ENCODE peak calls at places on chromosomes 13 and 19, in nine cellular contexts. One of them, this sample, is unnamed.

GRCh38 chr19:39133431-39134270 is 8.1 kb downstream of the PAK4 start:
- DNase-seq in GM23248: no peak
- DNase-seq in fibroblast of villous mesenchyme: no peak
- DNase-seq in WERI-Rb-1: peak
- DNase-seq in cardiac muscle cell: peak
- DNase-seq in lower leg skin: no peak
- DNase-seq in tibial artery: no peak
- DNase-seq in endothelial cell of umbilical vein: no peak
- DNase-seq in small intestine: peak
- DNase-seq in this sample: no peak

GRCh38 chr13:71798723-71799122 is 68.3 kb downstream of the DACH1 start:
- DNase-seq in lower leg skin: no peak
- DNase-seq in GM23248: no peak
- DNase-seq in cardiac muscle cell: no peak
- DNase-seq in small intestine: no peak
- DNase-seq in tibial artery: no peak
- DNase-seq in fibroblast of villous mesenchyme: no peak
- DNase-seq in endothelial cell of umbilical vein: no peak
- DNase-seq in WERI-Rb-1: no peak
- DNase-seq in this sample: no peak

GRCh38 chr19:3094638-3095374 is 644 bp downstream of the GNA11 start:
- DNase-seq in WERI-Rb-1: no peak
- DNase-seq in tibial artery: no peak
- DNase-seq in GM23248: peak
- DNase-seq in endothelial cell of umbilical vein: no peak
- DNase-seq in cardiac muscle cell: peak
- DNase-seq in small intestine: no peak
- DNase-seq in lower leg skin: no peak
- DNase-seq in fibroblast of villous mesenchyme: peak
- DNase-seq in this sample: peak

GRCh38 chr13:31951215-31951678 is 80.3 kb upstream of the FRY start:
- DNase-seq in lower leg skin: peak
- DNase-seq in small intestine: peak
- DNase-seq in cardiac muscle cell: peak
- DNase-seq in WERI-Rb-1: peak
- DNase-seq in tibial artery: peak
- DNase-seq in endothelial cell of umbilical vein: no peak
- DNase-seq in GM23248: peak
- DNase-seq in fibroblast of villous mesenchyme: no peak
- DNase-seq in this sample: peak

GRCh38 chr19:6261883-6262282 is 17.9 kb downstream of the MLLT1 start:
- DNase-seq in small intestine: no peak
- DNase-seq in WERI-Rb-1: no peak
- DNase-seq in cardiac muscle cell: no peak
- DNase-seq in lower leg skin: no peak
- DNase-seq in endothelial cell of umbilical vein: no peak
- DNase-seq in GM23248: no peak
- DNase-seq in tibial artery: no peak
- DNase-seq in fibroblast of villous mesenchyme: no peak
- DNase-seq in this sample: no peak

GRCh38 chr19:4414144-4414799 is 11.8 kb downstream of the CHAF1A start:
- DNase-seq in tibial artery: no peak
- DNase-seq in small intestine: peak
- DNase-seq in lower leg skin: no peak
- DNase-seq in fibroblast of villous mesenchyme: peak
- DNase-seq in cardiac muscle cell: no peak
- DNase-seq in endothelial cell of umbilical vein: no peak
- DNase-seq in GM23248: peak
- DNase-seq in WERI-Rb-1: no peak
- DNase-seq in this sample: peak

GRCh38 chr19:55406869-55407624 is 541 bp downstream of the UBE2S start:
- DNase-seq in lower leg skin: no peak
- DNase-seq in GM23248: peak
- DNase-seq in endothelial cell of umbilical vein: peak
- DNase-seq in fibroblast of villous mesenchyme: peak
- DNase-seq in WERI-Rb-1: no peak
- DNase-seq in cardiac muscle cell: peak
- DNase-seq in tibial artery: peak
- DNase-seq in small intestine: peak
- DNase-seq in this sample: peak

GRCh38 chr13:55244991-55245644 is 1895.6 kb upstream of the PRR20A start:
- DNase-seq in cardiac muscle cell: peak
- DNase-seq in small intestine: no peak
- DNase-seq in endothelial cell of umbilical vein: no peak
- DNase-seq in lower leg skin: no peak
- DNase-seq in GM23248: no peak
- DNase-seq in WERI-Rb-1: peak
- DNase-seq in fibroblast of villous mesenchyme: no peak
- DNase-seq in tibial artery: no peak
- DNase-seq in this sample: peak

GRCh38 chr13:95500136-95500718 is 52.3 kb upstream of the CLDN10 start:
- DNase-seq in small intestine: no peak
- DNase-seq in WERI-Rb-1: no peak
- DNase-seq in lower leg skin: no peak
- DNase-seq in endothelial cell of umbilical vein: no peak
- DNase-seq in fibroblast of villous mesenchyme: no peak
- DNase-seq in tibial artery: no peak
- DNase-seq in GM23248: no peak
- DNase-seq in cardiac muscle cell: no peak
- DNase-seq in this sample: no peak

GRCh38 chr19:55809381-55810058 is 22.3 kb downstream of the NLRP11 start:
- DNase-seq in WERI-Rb-1: peak
- DNase-seq in endothelial cell of umbilical vein: peak
- DNase-seq in lower leg skin: no peak
- DNase-seq in fibroblast of villous mesenchyme: peak
- DNase-seq in cardiac muscle cell: no peak
- DNase-seq in GM23248: peak
- DNase-seq in small intestine: peak
- DNase-seq in tibial artery: no peak
- DNase-seq in this sample: peak

GRCh38 chr13:44470623-44471562 is 97.3 kb downstream of the SERP2 start:
- DNase-seq in endothelial cell of umbilical vein: peak
- DNase-seq in WERI-Rb-1: no peak
- DNase-seq in cardiac muscle cell: peak
- DNase-seq in GM23248: peak
- DNase-seq in fibroblast of villous mesenchyme: peak
- DNase-seq in small intestine: peak
- DNase-seq in lower leg skin: no peak
- DNase-seq in tibial artery: no peak
- DNase-seq in this sample: peak

GRCh38 chr19:39196860-39197562 is at the start of gene NCCRP1:
- DNase-seq in lower leg skin: no peak
- DNase-seq in fibroblast of villous mesenchyme: no peak
- DNase-seq in endothelial cell of umbilical vein: no peak
- DNase-seq in GM23248: no peak
- DNase-seq in small intestine: no peak
- DNase-seq in tibial artery: no peak
- DNase-seq in WERI-Rb-1: peak
- DNase-seq in cardiac muscle cell: peak
- DNase-seq in this sample: no peak

GRCh38 chr19:46297700-46298476 is 1.0 kb downstream of the HIF3A start:
- DNase-seq in tibial artery: peak
- DNase-seq in cardiac muscle cell: no peak
- DNase-seq in WERI-Rb-1: no peak
- DNase-seq in fibroblast of villous mesenchyme: peak
- DNase-seq in small intestine: peak
- DNase-seq in GM23248: no peak
- DNase-seq in lower leg skin: peak
- DNase-seq in endothelial cell of umbilical vein: peak
- DNase-seq in this sample: peak

DNA sequence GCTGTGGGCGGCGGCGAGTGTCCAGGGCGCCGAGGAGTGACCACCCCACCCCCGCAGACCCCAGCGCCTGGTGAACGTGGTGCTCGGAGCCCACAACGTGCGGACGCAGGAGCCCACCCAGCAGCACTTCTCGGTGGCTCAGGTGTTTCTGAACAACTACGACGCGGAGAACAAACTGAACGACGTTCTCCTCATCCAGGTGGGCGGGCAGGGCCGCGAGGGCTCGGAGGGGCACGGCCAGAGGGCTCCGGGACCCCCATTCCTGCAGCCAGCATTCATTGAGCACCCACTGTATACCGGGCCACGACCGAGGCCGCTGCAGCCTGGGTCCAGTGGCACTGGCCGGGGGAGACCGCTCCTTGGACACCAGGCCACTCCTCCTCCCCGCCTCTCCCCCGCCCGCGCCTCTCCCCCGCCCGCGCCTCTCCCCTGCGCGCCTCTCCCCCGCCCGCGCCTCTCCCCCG is 3.1 kb downstream of the PRTN3 start:
- DNase-seq in small intestine: no peak
- DNase-seq in WERI-Rb-1: no peak
- DNase-seq in cardiac muscle cell: no peak
- DNase-seq in lower leg skin: no peak
- DNase-seq in tibial artery: no peak
- DNase-seq in fibroblast of villous mesenchyme: no peak
- DNase-seq in GM23248: no peak
- DNase-seq in endothelial cell of umbilical vein: no peak
- DNase-seq in this sample: no peak
- H3K4me3 ChIP-seq in small intestine: no peak
- H3K4me3 ChIP-seq in WERI-Rb-1: peak
- H3K4me3 ChIP-seq in cardiac muscle cell: peak
- H3K4me3 ChIP-seq in lower leg skin: no peak
- H3K4me3 ChIP-seq in tibial artery: no peak
- H3K4me3 ChIP-seq in fibroblast of villous mesenchyme: no peak
- H3K4me3 ChIP-seq in GM23248: no peak
- H3K4me3 ChIP-seq in endothelial cell of umbilical vein: no peak
- H3K4me3 ChIP-seq in this sample: no peak

GRCh38 chr19:41505105-41505504 is 62.1 kb downstream of the ERICH4 start:
- DNase-seq in WERI-Rb-1: no peak
- DNase-seq in fibroblast of villous mesenchyme: no peak
- DNase-seq in GM23248: no peak
- DNase-seq in lower leg skin: no peak
- DNase-seq in small intestine: no peak
- DNase-seq in tibial artery: no peak
- DNase-seq in endothelial cell of umbilical vein: no peak
- DNase-seq in cardiac muscle cell: no peak
- DNase-seq in this sample: no peak

GRCh38 chr19:41501854-41502253 is 58.9 kb downstream of the ERICH4 start:
- DNase-seq in fibroblast of villous mesenchyme: no peak
- DNase-seq in cardiac muscle cell: no peak
- DNase-seq in endothelial cell of umbilical vein: no peak
- DNase-seq in lower leg skin: no peak
- DNase-seq in small intestine: no peak
- DNase-seq in WERI-Rb-1: no peak
- DNase-seq in GM23248: no peak
- DNase-seq in tibial artery: no peak
- DNase-seq in this sample: no peak

GRCh38 chr19:41495589-41495988 is 52.6 kb downstream of the ERICH4 start:
- DNase-seq in GM23248: no peak
- DNase-seq in tibial artery: no peak
- DNase-seq in cardiac muscle cell: no peak
- DNase-seq in endothelial cell of umbilical vein: no peak
- DNase-seq in small intestine: no peak
- DNase-seq in lower leg skin: no peak
- DNase-seq in WERI-Rb-1: no peak
- DNase-seq in fibroblast of villous mesenchyme: no peak
- DNase-seq in this sample: no peak

GRCh38 chr19:41500443-41500842 is 57.5 kb downstream of the ERICH4 start:
- DNase-seq in endothelial cell of umbilical vein: peak
- DNase-seq in lower leg skin: no peak
- DNase-seq in GM23248: no peak
- DNase-seq in fibroblast of villous mesenchyme: no peak
- DNase-seq in WERI-Rb-1: no peak
- DNase-seq in tibial artery: no peak
- DNase-seq in cardiac muscle cell: no peak
- DNase-seq in small intestine: no peak
- DNase-seq in this sample: no peak

DNA sequence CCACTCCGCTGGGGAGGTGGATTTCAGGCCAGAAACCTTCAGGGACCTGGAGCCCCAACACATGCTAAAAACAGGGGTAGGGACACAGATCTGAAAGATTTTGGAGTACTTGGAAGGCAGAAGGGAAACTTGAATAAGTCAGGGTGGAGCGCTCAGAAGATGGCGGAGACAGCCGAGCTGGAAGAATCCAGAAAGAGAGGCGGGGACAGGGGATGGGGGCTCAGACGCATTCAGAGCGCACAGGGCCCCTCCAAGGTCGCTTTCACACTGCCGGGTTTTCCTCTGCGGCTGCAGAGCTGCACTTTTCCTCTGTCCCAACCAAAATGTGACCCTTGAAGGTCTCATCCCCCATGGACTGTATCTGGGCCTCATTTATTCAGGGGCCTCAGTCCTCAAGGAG is 56.9 kb downstream of the ERICH4 start:
- DNase-seq in endothelial cell of umbilical vein: no peak
- DNase-seq in small intestine: no peak
- DNase-seq in lower leg skin: no peak
- DNase-seq in WERI-Rb-1: no peak
- DNase-seq in cardiac muscle cell: no peak
- DNase-seq in fibroblast of villous mesenchyme: no peak
- DNase-seq in GM23248: no peak
- DNase-seq in tibial artery: no peak
- DNase-seq in this sample: no peak
- H3K4me3 ChIP-seq in endothelial cell of umbilical vein: peak
- H3K4me3 ChIP-seq in small intestine: no peak
- H3K4me3 ChIP-seq in lower leg skin: peak
- H3K4me3 ChIP-seq in WERI-Rb-1: no peak
- H3K4me3 ChIP-seq in cardiac muscle cell: no peak
- H3K4me3 ChIP-seq in fibroblast of villous mesenchyme: no peak
- H3K4me3 ChIP-seq in GM23248: no peak
- H3K4me3 ChIP-seq in tibial artery: peak
- H3K4me3 ChIP-seq in this sample: no peak

DNA sequence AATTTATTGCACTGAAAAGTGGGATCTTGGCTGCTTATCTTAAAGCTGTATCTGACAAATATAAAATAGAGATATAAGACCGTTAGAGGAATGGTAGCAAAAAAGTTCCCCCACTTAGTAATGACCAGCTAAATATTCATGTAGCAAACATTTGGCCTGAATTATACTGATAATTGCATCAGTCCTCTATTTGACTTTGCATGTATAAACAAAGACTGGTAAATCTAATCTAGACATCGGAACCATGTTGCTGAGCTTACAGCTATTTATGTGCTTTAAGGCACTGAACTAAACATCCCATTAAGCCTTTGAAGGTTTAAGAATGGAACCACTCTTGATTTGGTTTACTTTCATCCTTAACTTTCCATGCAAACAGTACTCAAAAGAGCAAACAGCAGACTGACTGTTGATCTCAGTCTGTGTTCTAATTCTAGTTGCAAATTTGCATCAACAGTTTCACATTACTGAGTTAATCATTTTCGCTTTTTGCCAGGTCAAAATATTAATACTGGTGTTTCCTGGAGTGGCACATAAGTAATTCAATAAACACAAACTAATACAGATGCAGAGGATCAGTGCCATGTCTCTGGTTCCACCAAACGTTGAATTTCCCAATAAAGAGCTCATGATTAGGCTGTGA is 203.5 kb upstream of the HTR2A start:
- DNase-seq in tibial artery: no peak
- DNase-seq in small intestine: no peak
- DNase-seq in endothelial cell of umbilical vein: no peak
- DNase-seq in cardiac muscle cell: no peak
- DNase-seq in WERI-Rb-1: no peak
- DNase-seq in GM23248: no peak
- DNase-seq in lower leg skin: no peak
- DNase-seq in fibroblast of villous mesenchyme: no peak
- DNase-seq in this sample: no peak
- H3K4me3 ChIP-seq in tibial artery: no peak
- H3K4me3 ChIP-seq in small intestine: no peak
- H3K4me3 ChIP-seq in endothelial cell of umbilical vein: no peak
- H3K4me3 ChIP-seq in cardiac muscle cell: no peak
- H3K4me3 ChIP-seq in WERI-Rb-1: no peak
- H3K4me3 ChIP-seq in GM23248: no peak
- H3K4me3 ChIP-seq in lower leg skin: no peak
- H3K4me3 ChIP-seq in fibroblast of villous mesenchyme: no peak
- H3K4me3 ChIP-seq in this sample: no peak

GRCh38 chr13:98493035-98493401 is 83.9 kb downstream of the STK24 start:
- DNase-seq in tibial artery: no peak
- DNase-seq in endothelial cell of umbilical vein: no peak
- DNase-seq in small intestine: no peak
- DNase-seq in cardiac muscle cell: no peak
- DNase-seq in lower leg skin: no peak
- DNase-seq in WERI-Rb-1: no peak
- DNase-seq in GM23248: no peak
- DNase-seq in fibroblast of villous mesenchyme: peak
- DNase-seq in this sample: no peak
- H3K4me3 ChIP-seq in tibial artery: no peak
- H3K4me3 ChIP-seq in endothelial cell of umbilical vein: no peak
- H3K4me3 ChIP-seq in small intestine: no peak
- H3K4me3 ChIP-seq in cardiac muscle cell: no peak
- H3K4me3 ChIP-seq in lower leg skin: no peak
- H3K4me3 ChIP-seq in WERI-Rb-1: no peak
- H3K4me3 ChIP-seq in GM23248: no peak
- H3K4me3 ChIP-seq in fibroblast of villous mesenchyme: no peak
- H3K4me3 ChIP-seq in this sample: no peak